ENCODE peak calls at places on chromosomes 4 and X, in seven cellular contexts. S is WTC11, T is GM12878, Q is HEK293T, Y is H1, U is HepG2, E is K562. Z is an unnamed sample.

GRCh38 chrX:134480061-134480460 is 20.1 kb downstream of the HPRT1 start:
- DNase-seq in E (no peak), S (no peak), U (no peak), Y (no peak), T (no peak), Q (no peak), Z (no peak)

GRCh38 chr4:130306566-130306965 is 1210.6 kb downstream of the C4orf33 start:
- DNase-seq in E (no peak), S (peak), Y (peak), U (no peak), T (no peak), Q (no peak), Z (no peak)

GRCh38 chr4:19844436-19844835 is 407.3 kb upstream of the SLIT2 start:
- DNase-seq in Q (no peak), U (no peak), S (no peak), T (no peak), E (no peak), Y (no peak), Z (no peak)

GRCh38 chr4:143531773-143532491 is 18.4 kb downstream of the SMARCA5 start:
- DNase-seq in S (no peak), E (no peak), U (no peak), Y (no peak), Q (no peak), T (no peak), Z (no peak)

GRCh38 chr4:122003335-122003734 is 51.5 kb upstream of the TRPC3 start:
- DNase-seq in Y (peak), E (peak), S (peak), T (peak), Q (peak), U (peak), Z (peak)

GRCh38 chrX:55783723-55784122 is 66.2 kb downstream of the RRAGB start:
- DNase-seq in S (no peak), Q (no peak), U (no peak), E (no peak), T (no peak), Y (no peak), Z (no peak)

GRCh38 chr4:170001688-170002267 is 24.4 kb downstream of the MFAP3L start:
- DNase-seq in T (no peak), E (no peak), Y (no peak), Q (no peak), S (no peak), U (no peak), Z (no peak)

GRCh38 chr4:165631208-165631894 is 241.7 kb upstream of the TLL1 start:
- DNase-seq in Q (no peak), T (no peak), S (no peak), U (no peak), Y (no peak), E (no peak), Z (no peak)

GRCh38 chrX:109199726-109200125 is 282.2 kb downstream of the GUCY2F start:
- DNase-seq in E (no peak), U (no peak), S (no peak), Y (no peak), T (no peak), Q (no peak), Z (no peak)

GRCh38 chr4:155900402-155900801 is 3.1 kb upstream of the TDO2 start:
- DNase-seq in E (no peak), Y (no peak), T (no peak), U (no peak), Q (no peak), S (no peak), Z (no peak)

GRCh38 chrX:23383411-23383810 is 48.8 kb downstream of the PTCHD1 start:
- DNase-seq in T (no peak), E (no peak), S (no peak), Y (no peak), U (no peak), Q (no peak), Z (no peak)

GRCh38 chrX:39983715-39984114 is 114.0 kb downstream of the BCOR start:
- DNase-seq in T (no peak), S (no peak), U (no peak), Q (no peak), Y (no peak), E (no peak), Z (no peak)

GRCh38 chr4:133694416-133694815 is 507.2 kb downstream of the PABPC4L start:
- DNase-seq in T (no peak), S (no peak), Q (no peak), U (no peak), E (no peak), Y (no peak), Z (no peak)

GRCh38 chrX:10137516-10137915 is 19.3 kb upstream of the CLCN4 start:
- DNase-seq in Q (no peak), T (no peak), S (no peak), U (no peak), E (no peak), Y (no peak), Z (no peak)

GRCh38 chr4:101941816-101942358 is 151.4 kb downstream of the BANK1 start:
- DNase-seq in Y (no peak), T (no peak), E (no peak), U (no peak), S (no peak), Q (no peak), Z (no peak)

GRCh38 chrX:153704021-153704526 is 16.3 kb downstream of the SLC6A8 start:
- DNase-seq in E (no peak), T (no peak), Q (no peak), U (no peak), S (no peak), Y (no peak), Z (no peak)

GRCh38 chr4:38717604-38718003 is 53.6 kb downstream of the KLF3 start:
- DNase-seq in Q (no peak), T (no peak), S (no peak), Y (no peak), U (no peak), E (no peak), Z (no peak)

GRCh38 chr4:3231431-3231980 is 17.5 kb upstream of the MSANTD1 start:
- DNase-seq in E (no peak), S (no peak), U (no peak), Q (no peak), Y (no peak), T (no peak), Z (no peak)

GRCh38 chr4:148962539-148963290 is 520.5 kb upstream of the NR3C2 start:
- DNase-seq in U (no peak), T (no peak), Y (no peak), Q (no peak), E (no peak), S (no peak), Z (no peak)

GRCh38 chr4:52883183-52883621 is 21.1 kb downstream of the RASL11B start:
- DNase-seq in Y (no peak), S (no peak), E (no peak), U (no peak), T (no peak), Q (no peak), Z (no peak)

DNA sequence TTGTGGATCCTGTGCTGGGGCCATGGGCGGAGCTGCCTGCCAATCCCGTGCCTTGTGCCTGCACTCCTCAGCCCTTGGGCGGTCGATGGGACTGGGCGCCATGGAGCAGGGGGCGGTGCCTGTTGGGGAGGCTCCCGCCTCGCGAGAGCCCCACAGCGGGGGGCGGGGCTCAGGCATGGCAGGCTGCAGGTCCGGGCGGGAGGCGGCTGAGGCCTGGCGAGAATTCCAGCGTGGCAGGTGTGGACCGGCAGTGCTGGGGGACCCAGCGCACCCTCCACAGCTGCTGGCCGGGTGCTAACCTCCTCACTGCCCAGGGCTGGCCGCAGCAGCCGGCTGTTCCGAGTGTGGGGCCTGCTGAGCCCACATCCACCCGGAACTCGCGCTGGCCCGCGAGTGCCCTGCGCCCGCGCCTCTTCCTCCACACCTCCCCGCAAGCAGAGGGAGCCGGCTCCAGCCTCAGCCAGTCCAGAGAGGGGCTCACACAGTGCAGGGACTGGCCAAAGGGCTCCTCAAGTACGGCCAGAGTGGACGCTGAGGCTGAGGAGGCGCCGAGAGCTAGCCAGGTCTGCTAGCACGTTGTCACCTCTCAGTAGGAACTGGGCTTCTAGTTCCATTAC is 85.9 kb downstream of the GBA3 start:
- DNase-seq in Y (no peak), T (no peak), U (no peak), E (peak), S (peak), Q (no peak), Z (no peak)
- TF ChIP-seq SP1 in Y (no peak), T (no peak), U (no peak), E (no peak), S (no peak), Q (no peak), Z (no peak)

GRCh38 chrX:110403839-110404238 is 45.2 kb downstream of the RTL9 start:
- DNase-seq in Y (no peak), U (no peak), S (no peak), Q (no peak), T (no peak), E (no peak), Z (no peak)

GRCh38 chrX:110402855-110403230 is 44.2 kb downstream of the RTL9 start:
- DNase-seq in Y (no peak), U (no peak), Q (no peak), S (no peak), T (no peak), E (peak), Z (no peak)

GRCh38 chrX:110403436-110403835 is 44.8 kb downstream of the RTL9 start:
- DNase-seq in E (no peak), Q (no peak), Y (no peak), T (no peak), U (no peak), S (no peak), Z (no peak)

GRCh38 chrX:110401142-110401541 is 42.5 kb downstream of the RTL9 start:
- DNase-seq in Y (no peak), E (no peak), S (no peak), T (no peak), Q (no peak), U (no peak), Z (no peak)

DNA sequence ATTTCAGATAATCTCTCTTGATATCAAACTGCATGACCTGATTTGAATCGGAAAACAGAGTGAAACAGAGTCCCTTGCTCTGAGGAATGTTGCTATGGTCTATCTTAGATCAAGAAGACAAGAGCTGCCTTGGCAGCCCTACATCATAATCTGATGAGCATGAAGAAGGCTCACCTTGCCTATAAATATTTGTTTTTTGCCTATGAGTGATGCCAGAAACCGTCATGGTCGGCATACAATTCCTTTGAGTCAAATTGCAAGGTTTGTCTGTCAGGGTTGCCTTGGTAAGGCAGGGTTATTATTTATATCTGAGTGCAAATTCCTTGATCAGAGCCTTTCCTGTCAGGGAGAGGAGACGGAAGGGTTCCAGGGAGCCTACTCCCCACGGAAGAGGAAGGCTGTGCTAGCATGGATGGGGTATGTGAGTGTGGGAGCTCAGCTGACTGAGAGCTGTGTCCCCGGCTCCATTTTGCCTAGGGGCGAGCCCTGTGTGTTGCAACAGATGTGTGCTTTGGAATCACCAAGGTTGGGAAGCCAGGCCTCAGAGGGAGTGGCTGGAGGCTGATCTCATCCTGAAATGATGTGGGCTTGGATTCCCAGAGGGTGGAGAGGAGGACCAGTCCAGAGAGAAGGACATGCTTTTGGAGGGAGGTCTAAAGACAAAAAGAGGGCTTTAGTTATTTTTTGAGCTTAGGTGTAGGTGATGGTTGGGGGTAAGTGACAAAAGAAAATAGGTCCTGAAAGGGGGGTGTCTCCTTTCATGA is 43.6 kb downstream of the RTL9 start:
- DNase-seq in Y (no peak), Q (no peak), T (no peak), U (no peak), E (peak), S (no peak), Z (no peak)
- TF ChIP-seq SP1 in Y (no peak), Q (no peak), T (no peak), U (no peak), E (no peak), S (no peak), Z (no peak)

GRCh38 chrX:19709812-19710518 is 177.4 kb downstream of the SH3KBP1 start:
- DNase-seq in S (no peak), Y (no peak), E (no peak), Q (no peak), T (no peak), U (no peak), Z (peak)
- TF ChIP-seq SP1 in S (no peak), Y (no peak), E (no peak), Q (no peak), T (no peak), U (no peak), Z (peak)

GRCh38 chrX:129996120-129996519 is 13.7 kb downstream of the BCORL1 start:
- DNase-seq in T (no peak), E (peak), Y (no peak), S (no peak), Q (no peak), U (no peak), Z (no peak)

GRCh38 chrX:129997081-129997480 is 14.6 kb downstream of the BCORL1 start:
- DNase-seq in U (no peak), T (no peak), E (no peak), Q (no peak), S (no peak), Y (no peak), Z (no peak)

GRCh38 chrX:129998006-129998405 is 15.6 kb downstream of the BCORL1 start:
- DNase-seq in S (no peak), Q (no peak), T (no peak), Y (no peak), E (no peak), U (no peak), Z (no peak)

GRCh38 chrX:129992181-129992580 is 9.7 kb downstream of the BCORL1 start:
- DNase-seq in S (no peak), Q (no peak), Y (no peak), T (no peak), U (no peak), E (no peak), Z (no peak)
- TF ChIP-seq SP1 in S (no peak), Q (no peak), Y (no peak), T (no peak), U (no peak), E (no peak), Z (no peak)

DNA sequence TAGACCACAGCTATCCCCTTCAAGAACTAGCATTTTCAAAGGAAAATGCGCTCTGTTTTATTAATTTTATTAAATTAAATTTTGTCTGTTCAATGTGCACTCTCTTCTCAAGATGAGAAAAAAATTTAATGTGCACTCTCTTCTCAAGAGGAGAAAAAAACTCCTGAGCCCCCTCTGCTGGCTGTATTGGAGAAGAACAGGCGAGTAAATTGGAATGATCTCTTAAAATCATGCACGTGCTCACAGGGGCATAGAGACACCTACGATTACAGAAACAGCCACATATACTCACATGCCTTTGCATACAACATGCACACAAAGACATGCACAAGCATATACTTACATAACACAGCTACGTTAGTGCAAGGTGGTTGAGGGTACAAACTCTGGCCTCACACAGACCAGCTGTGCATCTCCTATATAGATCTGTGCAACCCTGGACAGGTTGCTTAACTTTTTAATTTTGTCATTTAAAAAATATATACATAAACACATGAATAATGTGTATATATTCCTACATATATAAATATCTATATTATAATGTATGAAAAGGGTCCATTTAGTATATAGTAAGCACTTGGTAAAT is 176.2 kb upstream of the CXorf66 start:
- DNase-seq in U (peak), S (peak), T (peak), Y (no peak), Q (peak), E (peak), Z (peak)
- TF ChIP-seq SP1 in U (no peak), S (no peak), T (no peak), Y (no peak), Q (no peak), E (no peak), Z (no peak)

GRCh38 chrX:119041175-119041574 is 31.6 kb upstream of the CT47C1 start:
- DNase-seq in E (peak), Q (no peak), S (no peak), U (peak), T (no peak), Y (no peak), Z (peak)
- TF ChIP-seq SP1 in E (no peak), Q (no peak), S (no peak), U (no peak), T (no peak), Y (no peak), Z (peak)

GRCh38 chrX:56789518-56790070 is 60.6 kb downstream of the NBDY start:
- DNase-seq in T (no peak), E (no peak), U (no peak), Y (no peak), Q (no peak), S (no peak), Z (no peak)
- TF ChIP-seq SP1 in T (no peak), E (no peak), U (no peak), Y (no peak), Q (no peak), S (no peak), Z (no peak)

DNA sequence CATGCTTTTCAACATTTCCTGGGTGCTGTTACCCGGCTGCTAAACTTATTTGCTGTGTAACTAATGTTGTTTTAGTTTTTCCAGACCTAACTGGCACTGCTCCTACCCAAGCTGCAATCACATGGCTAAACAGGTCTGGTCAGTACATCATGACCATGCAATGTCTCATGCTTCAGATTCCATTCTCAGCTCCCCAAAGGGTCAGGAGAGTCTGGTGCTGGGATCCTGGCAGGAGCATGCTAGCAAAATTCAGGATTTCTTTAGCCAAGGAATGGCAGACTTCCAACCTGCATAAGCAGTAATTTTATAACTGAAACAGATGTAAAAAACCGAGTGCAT is 12.6 kb upstream of the CENPU start:
- DNase-seq in U (no peak), Y (no peak), E (no peak), Q (no peak), T (no peak), S (no peak), Z (no peak)
- TF ChIP-seq SP1 in U (no peak), Y (no peak), E (no peak), Q (no peak), T (no peak), S (no peak), Z (no peak)

DNA sequence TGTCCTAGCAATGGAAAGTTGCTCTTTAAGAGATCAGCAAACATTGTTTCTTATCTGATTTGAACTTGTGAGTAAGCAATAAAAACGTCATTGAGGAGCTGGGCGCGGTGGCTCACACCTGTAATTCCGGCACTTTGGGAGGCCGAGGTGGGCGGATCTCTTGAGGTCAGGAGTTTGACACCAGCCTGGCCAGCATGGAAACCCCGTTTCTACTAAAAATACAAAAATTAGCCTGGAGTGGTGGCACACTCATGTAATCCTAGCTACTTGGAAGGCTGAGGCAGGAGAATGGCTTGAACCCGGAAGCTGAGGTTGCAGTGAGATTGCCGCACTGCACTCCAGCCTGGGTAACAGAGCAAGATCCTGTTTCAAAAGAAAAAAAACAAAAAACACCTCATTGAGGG is 11.2 kb upstream of the PLAC8 start:
- DNase-seq in U (no peak), Q (no peak), T (no peak), Y (no peak), S (no peak), E (no peak), Z (no peak)
- TF ChIP-seq SP1 in U (no peak), Q (no peak), T (no peak), Y (no peak), S (no peak), E (no peak), Z (no peak)